ENCODE peak calls at places on chromosomes 4 and X, in seven cellular contexts. M is GM23248, U is neural progenitor cell, N is fibroblast of lung, C is endothelial cell of umbilical vein, R is PC-9, Z is astrocyte. O is an unnamed sample.

GRCh38 chrX:54776987-54777672 is 20.9 kb downstream of the ITIH6 start:
- DNase-seq in M (no peak), U (no peak), R (no peak), N (no peak), Z (no peak), C (no peak), O (no peak)

GRCh38 chr4:185312699-185313098 is 83.0 kb downstream of the LRP2BP start:
- DNase-seq in Z (peak), M (no peak), N (no peak), U (no peak), R (no peak), C (peak), O (no peak)

GRCh38 chr4:1202526-1203378 is 30.4 kb upstream of the SPON2 start:
- DNase-seq in C (no peak), U (no peak), Z (no peak), R (no peak), N (no peak), M (no peak), O (no peak)

GRCh38 chr4:3637326-3638016 is 105.2 kb upstream of the LRPAP1 start:
- DNase-seq in N (no peak), R (no peak), U (no peak), Z (no peak), M (peak), C (no peak), O (no peak)

GRCh38 chr4:16914208-16914607 is 15.8 kb upstream of the LDB2 start:
- DNase-seq in Z (peak), N (peak), R (no peak), M (peak), C (peak), U (peak), O (no peak)

GRCh38 chr4:6192245-6192644 is 8.1 kb downstream of the JAKMIP1 start:
- DNase-seq in C (no peak), U (no peak), R (peak), Z (no peak), M (no peak), N (no peak), O (no peak)

GRCh38 chrX:103607385-103608304 is at the start of gene TCEAL3:
- DNase-seq in M (peak), N (peak), U (peak), R (no peak), C (peak), Z (peak), O (peak)

GRCh38 chr4:138055890-138056289 is 186.3 kb downstream of the SLC7A11 start:
- DNase-seq in M (peak), N (no peak), U (no peak), R (no peak), Z (peak), C (peak), O (no peak)

GRCh38 chr4:1398686-1399507 is 7.3 kb downstream of the NKX1-1 start:
- DNase-seq in U (no peak), C (no peak), R (no peak), M (no peak), N (no peak), Z (no peak), O (no peak)

GRCh38 chr4:29708473-29708872 is 1011.7 kb upstream of the PCDH7 start:
- DNase-seq in U (peak), Z (peak), R (no peak), N (peak), C (no peak), M (no peak), O (no peak)

GRCh38 chrX:48835524-48836329 is at the start of gene PCSK1N:
- DNase-seq in N (no peak), M (no peak), Z (no peak), R (no peak), C (no peak), U (peak), O (no peak)

GRCh38 chr4:48275247-48275646 is 5.6 kb upstream of the TEC start:
- DNase-seq in Z (no peak), U (peak), C (no peak), M (no peak), R (no peak), N (peak), O (no peak)

GRCh38 chr4:98506462-98507132 is 151.8 kb downstream of the TSPAN5 start:
- DNase-seq in N (no peak), R (no peak), U (peak), C (peak), M (no peak), Z (no peak), O (no peak)

GRCh38 chr4:172770787-172771186 is 397.8 kb upstream of the GALNT7 start:
- DNase-seq in U (no peak), N (no peak), R (no peak), C (no peak), M (no peak), Z (no peak), O (no peak)

GRCh38 chr4:87512400-87512799 is 16.8 kb downstream of the SPARCL1 start:
- DNase-seq in U (no peak), Z (no peak), M (no peak), N (no peak), C (no peak), R (no peak), O (no peak)

GRCh38 chr4:11585506-11585905 is 156.8 kb upstream of the HS3ST1 start:
- DNase-seq in R (peak), U (no peak), M (no peak), C (no peak), N (no peak), Z (no peak), O (no peak)

GRCh38 chr4:83606898-83607297 is 71.0 kb downstream of the GPAT3 start:
- DNase-seq in Z (no peak), C (no peak), M (no peak), N (no peak), R (no peak), U (no peak), O (no peak)

GRCh38 chrX:43998374-43998773 is 25.2 kb upstream of the NDP start:
- DNase-seq in Z (no peak), M (no peak), C (no peak), R (no peak), U (no peak), N (no peak), O (no peak)

GRCh38 chrX:45164995-45165394 is 35.7 kb downstream of the DIPK2B start:
- DNase-seq in N (no peak), R (no peak), C (no peak), M (no peak), U (no peak), Z (no peak), O (no peak)

GRCh38 chr4:145719752-145720624 is 40.0 kb downstream of the C4orf51 start:
- DNase-seq in C (no peak), M (no peak), N (no peak), Z (no peak), U (no peak), R (no peak), O (peak)

GRCh38 chrX:14872355-14872754 is 514 bp downstream of the FANCB start:
- DNase-seq in Z (no peak), U (no peak), M (peak), R (no peak), C (no peak), N (no peak), O (peak)

GRCh38 chr4:89140168-89140759 is 28.9 kb downstream of the TIGD2 start:
- DNase-seq in U (no peak), C (no peak), Z (no peak), R (no peak), M (no peak), N (no peak), O (no peak)

GRCh38 chrX:143500751-143501150 is 16.5 kb downstream of the SPANXN3 start:
- DNase-seq in M (no peak), R (no peak), C (no peak), Z (no peak), U (no peak), N (no peak), O (no peak)

GRCh38 chr4:75708218-75708691 is 16.1 kb upstream of the USO1 start:
- DNase-seq in Z (no peak), R (no peak), U (peak), M (no peak), N (no peak), C (no peak), O (peak)

GRCh38 chr4:127364911-127365310 is 267.8 kb upstream of the INTU start:
- DNase-seq in C (no peak), N (no peak), Z (no peak), M (no peak), U (no peak), R (no peak), O (no peak)

GRCh38 chr4:53654300-53654758 is 63.0 kb upstream of the LNX1 start:
- DNase-seq in U (no peak), M (peak), N (peak), C (no peak), Z (peak), R (no peak), O (no peak)

GRCh38 chr4:94765653-94766052 is 7.9 kb downstream of the BMPR1B start:
- DNase-seq in R (no peak), M (no peak), N (no peak), U (no peak), Z (no peak), C (no peak), O (no peak)

GRCh38 chrX:23854122-23854521 is 53.6 kb downstream of the APOO start:
- DNase-seq in R (no peak), N (no peak), C (no peak), Z (peak), M (no peak), U (no peak), O (no peak)

GRCh38 chr4:151983854-151984253 is 223.0 kb upstream of the GATB start:
- DNase-seq in M (no peak), R (no peak), C (no peak), U (no peak), N (peak), Z (no peak), O (no peak)

GRCh38 chr4:172095161-172095560 is 282.0 kb downstream of the GALNTL6 start:
- DNase-seq in N (no peak), C (no peak), R (no peak), M (no peak), Z (peak), U (peak), O (no peak)

GRCh38 chrX:37425370-37425769 is 76.2 kb downstream of the PRRG1 start:
- DNase-seq in Z (peak), M (peak), R (no peak), C (no peak), N (no peak), U (no peak), O (no peak)

GRCh38 chrX:136761410-136761809 is 19.3 kb downstream of the ARHGEF6 start:
- DNase-seq in N (no peak), U (no peak), Z (no peak), C (no peak), R (no peak), M (peak), O (no peak)

GRCh38 chr4:122218762-122219161 is 66.6 kb downstream of the BLTP1 start:
- DNase-seq in M (peak), N (peak), U (peak), Z (no peak), C (no peak), R (no peak), O (no peak)

GRCh38 chr4:99410075-99410474 is 25.1 kb downstream of the ADH7 start:
- DNase-seq in Z (no peak), N (no peak), C (no peak), M (no peak), U (no peak), R (no peak), O (no peak)

GRCh38 chrX:153861733-153862300 is 24.2 kb downstream of the L1CAM start:
- DNase-seq in C (no peak), U (no peak), Z (no peak), R (no peak), N (no peak), M (no peak), O (no peak)

GRCh38 chr4:4922441-4922840 is 63.0 kb downstream of the MSX1 start:
- DNase-seq in C (no peak), U (no peak), M (no peak), R (no peak), Z (no peak), N (no peak), O (no peak)

GRCh38 chr4:82891728-82892466 is 944 bp upstream of the SEC31A start:
- DNase-seq in C (no peak), N (no peak), U (peak), M (peak), R (no peak), Z (no peak), O (no peak)

GRCh38 chr4:87012265-87012953 is 77.6 kb downstream of the AFF1 start:
- DNase-seq in N (no peak), Z (no peak), C (no peak), U (no peak), R (no peak), M (no peak), O (no peak)

GRCh38 chr4:184142121-184143000 is 75.3 kb downstream of the ENPP6 start:
- DNase-seq in M (no peak), C (no peak), R (no peak), N (no peak), Z (no peak), U (no peak), O (peak)

GRCh38 chr4:152957437-152958185 is 21.5 kb downstream of the FHDC1 start:
- DNase-seq in N (no peak), R (no peak), C (peak), Z (no peak), U (no peak), M (no peak), O (no peak)

DNA sequence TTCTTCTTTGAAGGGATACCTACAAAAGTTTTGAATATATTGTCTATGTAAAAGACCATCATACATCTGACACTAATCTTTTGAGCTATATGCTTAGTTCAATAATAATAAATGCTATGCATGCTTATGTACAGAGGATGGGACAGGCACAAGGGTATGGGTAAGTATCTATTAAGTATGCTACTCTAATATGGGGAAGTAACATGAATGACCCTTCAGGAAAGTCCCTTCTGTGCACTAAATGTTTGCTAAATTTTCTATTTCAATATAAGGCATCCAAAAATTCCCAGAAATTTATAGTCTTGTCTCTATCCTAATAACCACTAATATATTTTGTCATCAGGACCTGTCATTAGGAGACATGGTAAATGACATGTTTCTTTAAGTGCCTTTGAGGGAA is 19.0 kb downstream of the ATP8A1 start:
- DNase-seq in N (no peak), M (no peak), Z (no peak), C (no peak), R (no peak), U (no peak), O (no peak)
- TF ChIP-seq EZH2 in N (no peak), M (no peak), Z (no peak), C (no peak), R (no peak), U (no peak), O (no peak)

GRCh38 chrX:18617351-18617750 is 54.6 kb downstream of the RS1 start:
- DNase-seq in C (peak), R (peak), N (peak), Z (peak), M (peak), U (peak), O (no peak)
- H3K27ac ChIP-seq in C (no peak), R (no peak), N (no peak), Z (no peak), M (no peak), U (no peak), O (no peak)

DNA sequence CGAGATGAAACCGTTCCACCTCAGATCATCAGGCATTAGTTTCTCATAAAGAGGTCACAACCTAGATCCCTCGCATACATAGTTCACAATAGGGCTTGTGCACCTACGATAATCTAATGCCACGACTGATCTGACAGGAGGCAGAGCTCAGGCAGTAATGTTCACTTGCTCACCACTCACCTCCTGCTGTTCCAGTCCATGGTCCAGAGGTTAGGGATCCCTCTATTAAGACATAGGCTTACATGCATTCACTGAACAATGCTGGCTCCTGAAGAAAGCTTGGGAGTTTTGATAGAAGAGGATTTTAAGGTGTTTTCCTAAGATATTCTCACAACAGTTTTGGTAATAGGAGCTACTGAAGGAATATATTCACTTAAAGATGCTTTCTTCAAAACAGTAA is 236.1 kb upstream of the FTHL17 start:
- DNase-seq in C (no peak), M (no peak), U (no peak), N (no peak), Z (no peak), R (no peak), O (no peak)
- H2AFZ ChIP-seq in C (no peak), M (no peak), U (no peak), N (no peak), Z (no peak), R (no peak), O (no peak)

GRCh38 chr4:13546855-13547562 is 2.7 kb upstream of the NKX3-2 start:
- DNase-seq in M (no peak), R (no peak), C (no peak), Z (no peak), U (peak), N (no peak), O (no peak)
- TF ChIP-seq EZH2 in M (peak), R (no peak), C (peak), Z (peak), U (peak), N (peak), O (no peak)

GRCh38 chr4:109912706-109913621 is at the start of gene EGF:
- DNase-seq in N (peak), C (no peak), U (peak), M (peak), R (no peak), Z (peak), O (no peak)
- H3K27ac ChIP-seq in N (no peak), C (no peak), U (peak), M (no peak), R (peak), Z (peak), O (no peak)

DNA sequence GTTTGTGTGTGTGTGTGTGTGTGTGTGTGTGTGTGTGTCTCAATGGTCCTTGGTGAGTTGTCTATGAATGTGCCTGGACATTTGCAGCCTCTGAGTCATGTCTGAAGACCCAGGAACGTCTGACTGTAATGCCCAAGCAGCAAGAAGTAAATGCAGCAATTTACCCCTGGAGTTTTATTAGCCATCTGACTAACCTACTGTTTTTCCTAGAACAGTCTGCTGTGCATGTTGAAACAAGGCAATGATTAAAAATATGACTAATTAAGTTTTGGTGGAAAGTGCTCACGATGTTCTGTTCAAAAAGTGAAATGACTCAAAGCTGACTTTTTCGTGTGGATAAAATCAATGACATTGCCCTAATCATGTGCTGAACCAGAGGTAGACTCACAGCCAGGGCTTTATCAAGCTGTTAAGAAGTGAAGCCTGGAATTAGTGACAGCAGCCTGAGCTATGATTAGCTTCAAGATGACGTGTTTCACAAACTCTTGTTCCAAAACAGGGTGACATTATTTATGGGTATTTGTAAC is 201.6 kb downstream of the CPE start:
- DNase-seq in N (peak), U (no peak), Z (peak), R (no peak), C (peak), M (peak), O (no peak)
- H2AFZ ChIP-seq in N (no peak), U (no peak), Z (peak), R (peak), C (peak), M (no peak), O (no peak)

GRCh38 chr4:139735381-139736256 is 70.0 kb downstream of the MGST2 start:
- DNase-seq in Z (peak), C (peak), R (no peak), N (peak), U (peak), M (peak), O (no peak)
- TF ChIP-seq EZH2 in Z (no peak), C (no peak), R (no peak), N (no peak), U (no peak), M (no peak), O (no peak)

DNA sequence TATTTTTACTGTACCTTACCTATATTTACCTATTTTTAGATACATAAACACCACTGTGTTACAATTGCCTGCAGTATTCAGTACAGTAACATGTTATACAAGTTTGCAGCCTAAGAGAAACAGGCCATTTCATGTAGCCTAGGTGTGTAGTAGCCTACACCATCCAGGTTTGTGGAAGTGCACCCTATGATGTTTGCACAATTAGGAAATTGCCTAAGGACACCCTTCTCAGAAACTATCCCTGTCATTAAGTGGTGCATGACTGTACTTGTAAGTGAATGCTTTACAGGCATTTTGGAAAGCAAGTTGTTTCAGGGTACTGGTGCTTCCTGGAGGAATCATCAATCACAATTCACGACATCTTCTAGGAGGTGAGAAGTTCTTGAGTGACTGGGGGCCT is 991.8 kb upstream of the SLIT2 start:
- DNase-seq in N (no peak), Z (no peak), U (no peak), C (no peak), R (no peak), M (no peak), O (no peak)
- H3K27ac ChIP-seq in N (no peak), Z (no peak), U (no peak), C (no peak), R (no peak), M (no peak), O (no peak)

O was measured in DND-41.